ENCODE peak calls at places on chromosome 14, in four cellular contexts. H is K562, O is GM12878, G is HCT116. S is an unnamed sample.

GRCh38 chr14:106347291-106347778 is 821.0 kb downstream of the TMEM121 start:
- DNase-seq in H (no peak), O (no peak), G (no peak), S (no peak)

GRCh38 chr14:85853996-85854526 is 324.1 kb downstream of the FLRT2 start:
- DNase-seq in H (no peak), O (no peak), G (no peak), S (no peak)

GRCh38 chr14:39267592-39268112 is 33.9 kb downstream of the MIA2 start:
- DNase-seq in H (no peak), O (no peak), G (peak), S (peak)

GRCh38 chr14:67618617-67619063 is 1.1 kb upstream of the ARG2 start:
- DNase-seq in H (peak), O (no peak), G (no peak), S (peak)

GRCh38 chr14:81169711-81170103 is 51.1 kb downstream of the GTF2A1 start:
- DNase-seq in H (no peak), O (no peak), G (no peak), S (no peak)

GRCh38 chr14:70188608-70189540 is at the start of gene SLC8A3:
- DNase-seq in H (no peak), O (no peak), G (no peak), S (no peak)

GRCh38 chr14:100779691-100780080 is 46.2 kb upstream of the MEG3 start:
- DNase-seq in H (no peak), O (no peak), G (no peak), S (no peak)

GRCh38 chr14:75906680-75907280 is 75.0 kb downstream of the TGFB3 start:
- DNase-seq in H (peak), O (no peak), G (peak), S (peak)

GRCh38 chr14:97298331-97298730 is 501.1 kb downstream of the VRK1 start:
- DNase-seq in H (peak), O (no peak), G (no peak), S (no peak)

GRCh38 chr14:103418508-103418818 is 33.2 kb downstream of the MARK3 start:
- DNase-seq in H (peak), O (no peak), G (no peak), S (no peak)

GRCh38 chr14:80522936-80523335 is 311.6 kb upstream of the DIO2 start:
- DNase-seq in H (no peak), O (no peak), G (no peak), S (no peak)

GRCh38 chr14:33979613-33980276 is 28.9 kb upstream of the EGLN3 start:
- DNase-seq in H (no peak), O (peak), G (no peak), S (no peak)

GRCh38 chr14:57748279-57748678 is 117.6 kb downstream of the SLC35F4 start:
- DNase-seq in H (no peak), O (no peak), G (no peak), S (no peak)

GRCh38 chr14:101903111-101903561 is 61.2 kb upstream of the DYNC1H1 start:
- DNase-seq in H (no peak), O (no peak), G (no peak), S (no peak)

GRCh38 chr14:32920696-32921276 is 17.9 kb upstream of the NPAS3 start:
- DNase-seq in H (no peak), O (no peak), G (no peak), S (peak)

GRCh38 chr14:51517116-51517515 is 134.6 kb upstream of the FRMD6 start:
- DNase-seq in H (no peak), O (no peak), G (no peak), S (no peak)

GRCh38 chr14:35386673-35387125 is 17.9 kb downstream of the NFKBIA start:
- DNase-seq in H (peak), O (no peak), G (no peak), S (no peak)

GRCh38 chr14:55964081-55964480 is 154.1 kb upstream of the PELI2 start:
- DNase-seq in H (no peak), O (no peak), G (no peak), S (no peak)

GRCh38 chr14:100077441-100077840 is 12.2 kb downstream of the EVL start:
- DNase-seq in H (no peak), O (no peak), G (no peak), S (no peak)

GRCh38 chr14:77498120-77498979 is at the start of gene ISM2:
- DNase-seq in H (peak), O (no peak), G (no peak), S (peak)

GRCh38 chr14:105192866-105193731 is 12.0 kb upstream of the NUDT14 start:
- DNase-seq in H (no peak), O (no peak), G (no peak), S (no peak)

GRCh38 chr14:103194256-103195045 is 71.2 kb downstream of the TNFAIP2 start:
- DNase-seq in H (no peak), O (no peak), G (no peak), S (peak)

GRCh38 chr14:35822501-35822900 is 3.6 kb upstream of the BRMS1L start:
- DNase-seq in H (no peak), O (no peak), G (no peak), S (no peak)

GRCh38 chr14:102799684-102800562 is 22.7 kb downstream of the TRAF3 start:
- DNase-seq in H (no peak), O (no peak), G (no peak), S (no peak)

GRCh38 chr14:26872510-26872909 is 274.7 kb upstream of the NOVA1 start:
- DNase-seq in H (peak), O (no peak), G (no peak), S (no peak)

GRCh38 chr14:93994919-93995682 is 2.0 kb upstream of the CCDC197 start:
- DNase-seq in H (no peak), O (no peak), G (no peak), S (no peak)

GRCh38 chr14:74571901-74572828 is 39.9 kb downstream of the LTBP2 start:
- DNase-seq in H (no peak), O (no peak), G (peak), S (peak)

GRCh38 chr14:21527320-21527679 is 1.2 kb upstream of the SALL2 start:
- DNase-seq in H (no peak), O (no peak), G (no peak), S (no peak)

GRCh38 chr14:24280797-24281460 is 9.5 kb upstream of the RABGGTA start:
- DNase-seq in H (no peak), O (no peak), G (no peak), S (no peak)

GRCh38 chr14:24127673-24128072 is 2.8 kb upstream of the FITM1 start:
- DNase-seq in H (no peak), O (no peak), G (no peak), S (no peak)

GRCh38 chr14:98189077-98189476 is 1082.9 kb downstream of the BCL11B start:
- DNase-seq in H (no peak), O (no peak), G (no peak), S (no peak)

GRCh38 chr14:36361210-36361853 is 40.9 kb upstream of the MBIP start:
- DNase-seq in H (peak), O (no peak), G (no peak), S (no peak)

GRCh38 chr14:105292810-105293711 is 7.7 kb downstream of the BRF1 start:
- DNase-seq in H (no peak), O (no peak), G (no peak), S (no peak)

GRCh38 chr14:30620178-30620577 is 1.9 kb upstream of the SCFD1 start:
- DNase-seq in H (no peak), O (peak), G (no peak), S (no peak)

DNA sequence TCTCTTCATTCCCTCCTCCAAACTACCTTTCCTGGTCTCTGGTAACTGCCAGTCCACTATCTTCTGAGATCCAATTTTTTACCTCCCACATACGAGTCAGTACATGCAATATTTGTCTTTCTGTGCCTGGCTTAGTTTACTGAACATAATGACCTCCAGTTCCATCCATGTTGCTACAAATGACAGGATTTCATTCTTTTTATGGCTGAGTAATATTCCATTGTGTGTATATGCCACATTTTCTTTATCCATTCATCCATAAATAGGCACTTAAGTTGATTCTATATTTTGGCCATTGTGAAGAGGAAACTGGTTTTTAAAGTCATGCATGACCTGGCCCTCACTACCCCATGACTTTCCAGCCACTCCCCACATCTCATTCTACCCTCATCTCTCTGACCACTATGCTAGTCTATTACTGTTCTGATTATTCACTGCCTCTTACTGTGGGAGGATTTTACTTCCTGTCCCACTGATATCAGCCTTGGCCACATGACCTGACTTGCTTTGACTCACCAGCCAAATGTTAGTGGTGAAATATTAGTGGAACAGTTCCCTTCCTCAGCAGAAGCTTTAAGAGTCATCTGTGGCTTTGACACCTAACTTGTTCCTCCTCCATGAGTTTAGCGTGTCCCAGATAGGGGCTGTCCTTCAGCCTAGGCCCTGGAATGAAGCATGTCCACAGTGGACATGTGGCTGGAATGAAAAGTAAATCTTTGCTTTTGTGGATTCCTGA is 52.2 kb downstream of the GOLGA5 start:
- DNase-seq in H (peak), O (peak), G (peak), S (no peak)
- TF ChIP-seq ZBTB33 in H (no peak), O (no peak), G (no peak), S (no peak)

DNA sequence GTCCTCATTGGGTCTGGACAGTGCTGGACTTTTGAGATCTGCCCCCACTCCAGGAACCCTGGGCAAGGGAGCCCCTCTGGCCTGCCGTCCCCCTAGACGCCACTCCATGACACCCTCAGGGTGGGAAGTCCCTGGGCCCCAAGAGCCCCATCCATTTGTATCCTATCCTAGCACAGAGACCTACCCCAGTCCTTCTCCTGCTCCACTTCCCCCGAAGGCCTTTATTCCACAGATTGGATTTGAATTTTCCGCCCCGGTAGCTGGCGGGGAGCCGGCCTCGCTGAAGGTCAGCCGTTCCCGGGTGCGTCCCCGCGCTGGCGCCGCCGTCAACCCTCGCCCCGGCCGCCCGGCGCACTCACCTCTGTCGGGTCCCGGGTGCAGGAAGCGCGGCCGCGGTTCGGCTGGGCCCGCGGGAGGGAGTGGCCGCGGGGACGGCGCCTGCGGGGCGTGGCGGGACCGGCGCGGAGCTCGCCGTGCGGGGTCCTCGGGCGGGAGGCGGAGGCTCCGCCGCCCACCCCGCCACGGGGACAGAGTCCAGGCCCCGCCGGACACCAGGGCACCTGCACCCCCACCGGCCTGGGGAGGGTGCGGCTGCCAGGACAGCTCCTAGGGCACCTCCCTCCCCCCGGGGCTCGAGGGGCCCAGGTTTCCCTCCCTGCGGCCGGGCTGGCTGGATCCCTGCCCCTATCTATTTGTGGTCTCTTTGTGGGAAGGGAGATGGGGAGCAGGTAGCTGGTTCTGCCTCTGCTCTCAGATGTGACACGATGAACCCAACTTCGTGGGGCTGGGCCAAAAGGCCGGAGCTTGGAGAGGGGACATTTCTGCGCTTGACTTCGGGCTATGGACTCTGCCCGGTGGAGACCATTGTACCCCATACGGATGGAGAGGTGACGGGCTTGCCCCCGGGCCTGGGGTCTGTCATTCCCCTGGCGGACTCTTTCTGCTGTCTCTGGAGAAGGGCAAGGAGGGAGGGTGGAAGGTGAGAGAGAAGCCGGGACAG is 19.9 kb upstream of the GPR68 start:
- DNase-seq in H (peak), O (no peak), G (no peak), S (no peak)
- TF ChIP-seq EZH2 in H (no peak), O (no peak), G (no peak), S (no peak)

GRCh38 chr14:64889352-64889751 is 9.6 kb upstream of the SPTB start:
- DNase-seq in H (no peak), O (no peak), G (no peak), S (no peak)

GRCh38 chr14:64891173-64891838 is 11.6 kb upstream of the SPTB start:
- DNase-seq in H (no peak), O (no peak), G (no peak), S (no peak)

GRCh38 chr14:64891839-64892375 is 12.2 kb upstream of the SPTB start:
- DNase-seq in H (peak), O (peak), G (peak), S (peak)
- TF ChIP-seq ZBTB33 in H (no peak), O (no peak), G (no peak), S (no peak)

GRCh38 chr14:92122351-92122677 is 545 bp downstream of the CPSF2 start:
- DNase-seq in H (peak), O (no peak), G (no peak), S (peak)
- TF ChIP-seq EZH2 in H (no peak), O (no peak), G (no peak), S (no peak)